ENCODE peak calls at places on chromosome 17, in five cellular contexts. V is Right ventricle myocardium superior, Z is endodermal cell, T is NCI-H2029, C is dorsolateral prefrontal cortex. L is an unnamed sample.

GRCh38 chr17:17151962-17152361 is 54.2 kb downstream of the PLD6 start:
- DNase-seq in Z (no peak), C (peak; percentile 74), V (peak; percentile 94), T (no peak), L (no peak)

GRCh38 chr17:20982589-20983358 is 60.0 kb downstream of the USP22 start:
- DNase-seq in Z (peak; percentile 41), V (no peak), C (no peak), T (no peak), L (no peak)

GRCh38 chr17:47929218-47930000 is 12.0 kb upstream of the PNPO start:
- DNase-seq in T (no peak), Z (no peak), V (peak; percentile 55), C (no peak), L (no peak)

GRCh38 chr17:48625502-48626201 is 506 bp downstream of the HOXB9 start:
- DNase-seq in V (no peak), C (no peak), T (no peak), Z (peak; percentile 91), L (no peak)

GRCh38 chr17:6910987-6911603 is 79.6 kb upstream of the TEKT1 start:
- DNase-seq in T (no peak), Z (no peak), V (no peak), C (no peak), L (no peak)

GRCh38 chr17:36808181-36808661 is 129.1 kb upstream of the LHX1 start:
- DNase-seq in C (no peak), T (no peak), Z (peak; percentile 88), V (no peak), L (no peak)

GRCh38 chr17:9424071-9424640 is 151.5 kb downstream of the STX8 start:
- DNase-seq in V (no peak), Z (peak; percentile 87), T (no peak), C (no peak), L (no peak)

GRCh38 chr17:78915872-78916632 is 9.1 kb downstream of the TIMP2 start:
- DNase-seq in Z (no peak), V (peak; percentile 67), T (no peak), C (no peak), L (no peak)

GRCh38 chr17:33895491-33895890 is 359.6 kb upstream of the CCL2 start:
- DNase-seq in V (no peak), T (no peak), C (no peak), Z (peak; percentile 23), L (no peak)

GRCh38 chr17:67052720-67053437 is 8.5 kb downstream of the CACNG1 start:
- DNase-seq in V (no peak), Z (peak; percentile 38), T (no peak), C (no peak), L (no peak)

GRCh38 chr17:6328279-6328678 is 106.6 kb downstream of the AIPL1 start:
- DNase-seq in C (no peak), Z (no peak), T (no peak), V (no peak), L (no peak)

GRCh38 chr17:29827179-29827578 is 102.8 kb downstream of the SSH2 start:
- DNase-seq in T (no peak), V (no peak), C (no peak), Z (no peak), L (no peak)

L was measured in SK-N-MC.